ENCODE peak calls at places on chromosomes 12 and 14, in ten cellular contexts. J is GM06990; G is ovary; D is NCI-H1417; R is retina; P is psoas muscle; Q is CD8-positive, alpha-beta memory T cell; A is NCI-H1092 treated with DMSO at 0.1 percent for 48 hours; U is AG04450; Y is coronary artery. M is an unnamed sample.

GRCh38 chr12:57243521-57244305 is 7.3 kb downstream of the STAC3 start:
- DNase-seq in J (no peak), G (peak; percentile 73), D (peak; percentile 41), R (peak; percentile 88), P (peak; percentile 86), Q (peak; percentile 71), A (peak; percentile 55), U (no peak), Y (peak; percentile 77), M (peak; percentile 79)

GRCh38 chr14:98651042-98651441 is 621.0 kb downstream of the BCL11B start:
- DNase-seq in J (no peak), G (no peak), D (no peak), R (no peak), P (no peak), Q (no peak), A (no peak), U (no peak), Y (no peak), M (no peak)

GRCh38 chr12:88854260-88854659 is 274.0 kb upstream of the KITLG start:
- DNase-seq in J (no peak), G (no peak), D (no peak), R (no peak), P (no peak), Q (no peak), A (no peak), U (peak; percentile 48), Y (no peak), M (no peak)

GRCh38 chr14:35343709-35344474 is 51.7 kb downstream of the PSMA6 start:
- DNase-seq in J (no peak), G (peak; percentile 18), D (no peak), R (no peak), P (peak; percentile 35), Q (no peak), A (no peak), U (no peak), Y (no peak), M (no peak)

GRCh38 chr14:95564060-95564459 is 29.2 kb downstream of the GLRX5 start:
- DNase-seq in J (no peak), G (peak; percentile 40), D (no peak), R (no peak), P (peak; percentile 82), Q (no peak), A (peak; percentile 18), U (no peak), Y (no peak), M (peak; percentile 53)

GRCh38 chr12:126668538-126668937 is 1598.4 kb upstream of the TMEM132C start:
- DNase-seq in J (no peak), G (no peak), D (no peak), R (no peak), P (no peak), Q (no peak), A (no peak), U (no peak), Y (no peak), M (no peak)

GRCh38 chr14:56490379-56490778 is 89.2 kb upstream of the TMEM260 start:
- DNase-seq in J (no peak), G (no peak), D (peak; percentile 26), R (no peak), P (no peak), Q (peak; percentile 17), A (peak; percentile 55), U (no peak), Y (no peak), M (no peak)

GRCh38 chr14:100842799-100843198 is 16.9 kb downstream of the MEG3 start:
- DNase-seq in J (no peak), G (no peak), D (peak; percentile 78), R (peak; percentile 58), P (no peak), Q (no peak), A (peak; percentile 5), U (peak; percentile 71), Y (no peak), M (no peak)

GRCh38 chr12:16246264-16246663 is 31.2 kb downstream of the SLC15A5 start:
- DNase-seq in J (no peak), G (no peak), D (no peak), R (no peak), P (no peak), Q (no peak), A (no peak), U (no peak), Y (no peak), M (no peak)

GRCh38 chr14:21933681-21934080 is 260.1 kb upstream of the OR4E1 start:
- DNase-seq in J (no peak), G (no peak), D (no peak), R (no peak), P (no peak), Q (peak; percentile 18), A (no peak), U (no peak), Y (no peak), M (no peak)

GRCh38 chr14:39229222-39229543 is 4.5 kb upstream of the MIA2 start:
- DNase-seq in J (peak; percentile 18), G (no peak), D (no peak), R (no peak), P (no peak), Q (peak; percentile 39), A (no peak), U (no peak), Y (no peak), M (no peak)

GRCh38 chr14:65791551-65791981 is 379.0 kb downstream of the FUT8 start:
- DNase-seq in J (peak; percentile 34), G (no peak), D (no peak), R (no peak), P (no peak), Q (peak; percentile 34), A (no peak), U (no peak), Y (no peak), M (no peak)

GRCh38 chr12:97960225-97960624 is 497.6 kb downstream of the RMST start:
- DNase-seq in J (no peak), G (no peak), D (no peak), R (no peak), P (no peak), Q (no peak), A (no peak), U (no peak), Y (no peak), M (no peak)

GRCh38 chr12:54159549-54159948 is 29.2 kb downstream of the SMUG1 start:
- DNase-seq in J (no peak), G (no peak), D (peak; percentile 81), R (no peak), P (no peak), Q (no peak), A (no peak), U (no peak), Y (no peak), M (no peak)

GRCh38 chr14:104004849-104005248 is 62.5 kb upstream of the RD3L start:
- DNase-seq in J (no peak), G (no peak), D (no peak), R (no peak), P (no peak), Q (no peak), A (no peak), U (no peak), Y (no peak), M (no peak)

GRCh38 chr12:113980537-113981337 is 14.6 kb upstream of the RBM19 start:
- DNase-seq in J (no peak), G (no peak), D (peak; percentile 47), R (peak; percentile 56), P (no peak), Q (no peak), A (peak; percentile 55), U (peak; percentile 47), Y (no peak), M (no peak)

GRCh38 chr12:39581592-39581991 is 38.0 kb downstream of the ABCD2 start:
- DNase-seq in J (no peak), G (no peak), D (no peak), R (no peak), P (no peak), Q (no peak), A (no peak), U (no peak), Y (no peak), M (no peak)

GRCh38 chr12:47349770-47350408 is 270.1 kb upstream of the AMIGO2 start:
- DNase-seq in J (no peak), G (no peak), D (no peak), R (no peak), P (no peak), Q (no peak), A (no peak), U (no peak), Y (no peak), M (no peak)

GRCh38 chr12:116201908-116202307 is 75.6 kb downstream of the MED13L start:
- DNase-seq in J (no peak), G (no peak), D (no peak), R (no peak), P (no peak), Q (no peak), A (no peak), U (no peak), Y (no peak), M (no peak)

GRCh38 chr14:80136358-80136757 is 74.9 kb downstream of the DIO2 start:
- DNase-seq in J (no peak), G (no peak), D (peak; percentile 6), R (peak; percentile 5), P (no peak), Q (no peak), A (no peak), U (no peak), Y (no peak), M (no peak)

GRCh38 chr12:42957136-42957535 is 367.6 kb upstream of the PRICKLE1 start:
- DNase-seq in J (no peak), G (no peak), D (no peak), R (no peak), P (no peak), Q (no peak), A (no peak), U (no peak), Y (no peak), M (peak; percentile 31)

GRCh38 chr14:31510222-31510621 is 22.4 kb upstream of the GPR33 start:
- DNase-seq in J (no peak), G (no peak), D (peak; percentile 24), R (peak; percentile 8), P (no peak), Q (peak; percentile 5), A (peak; percentile 35), U (no peak), Y (no peak), M (no peak)

GRCh38 chr12:96981053-96981452 is 74.0 kb downstream of the NEDD1 start:
- DNase-seq in J (no peak), G (no peak), D (peak; percentile 18), R (peak; percentile 51), P (no peak), Q (no peak), A (no peak), U (peak; percentile 59), Y (no peak), M (no peak)

GRCh38 chr12:112163056-112163455 is 37.7 kb downstream of the TRAFD1 start:
- DNase-seq in J (no peak), G (no peak), D (no peak), R (no peak), P (no peak), Q (no peak), A (no peak), U (no peak), Y (no peak), M (no peak)

GRCh38 chr14:64649383-64649998 is 54.7 kb upstream of the PLEKHG3 start:
- DNase-seq in J (no peak), G (peak; percentile 29), D (no peak), R (no peak), P (peak; percentile 83), Q (no peak), A (no peak), U (no peak), Y (no peak), M (no peak)

GRCh38 chr12:93173178-93173957 is 204.4 kb upstream of the NUDT4 start:
- DNase-seq in J (no peak), G (no peak), D (no peak), R (no peak), P (no peak), Q (no peak), A (no peak), U (no peak), Y (no peak), M (no peak)

GRCh38 chr14:49972840-49973239 is 80.0 kb downstream of the ARF6 start:
- DNase-seq in J (no peak), G (peak; percentile 47), D (peak; percentile 44), R (no peak), P (no peak), Q (no peak), A (peak; percentile 68), U (peak; percentile 60), Y (no peak), M (no peak)

GRCh38 chr14:65302571-65303184 is 109.9 kb upstream of the FUT8 start:
- DNase-seq in J (peak; percentile 84), G (no peak), D (peak; percentile 69), R (no peak), P (no peak), Q (no peak), A (peak; percentile 35), U (no peak), Y (no peak), M (no peak)

M was measured in left ventricle myocardium inferior.